ENCODE peak calls at places on chromosomes 5 and 9, in eight cellular contexts. S, B, I, X, U, N, Q and J are unnamed samples.
A peak's percentile ranks its signal among the peaks of the same experiment; 100 is the strongest.

GRCh38 chr9:5845147-5845531 is 12.2 kb upstream of the ERMP1 start:
- DNase-seq in S (no peak), B (no peak), I (no peak), X (no peak), U (no peak), N (no peak), Q (no peak), J (no peak)

GRCh38 chr9:110282023-110282766 is 25.9 kb upstream of the TXN start:
- DNase-seq in S (no peak), B (no peak), I (no peak), X (no peak), U (no peak), N (no peak), Q (no peak), J (no peak)

GRCh38 chr5:156181656-156182055 is 145.3 kb upstream of the SGCD start:
- DNase-seq in S (no peak), B (no peak), I (no peak), X (no peak), U (no peak), N (no peak), Q (no peak), J (no peak)

GRCh38 chr5:125137535-125137934 is 391.1 kb upstream of the ZNF608 start:
- DNase-seq in S (no peak), B (no peak), I (no peak), X (no peak), U (no peak), N (no peak), Q (no peak), J (no peak)

GRCh38 chr5:168401880-168402279 is 84.4 kb upstream of the RARS1 start:
- DNase-seq in S (no peak), B (no peak), I (no peak), X (no peak), U (no peak), N (no peak), Q (no peak), J (peak; percentile 54)

GRCh38 chr5:168770996-168771395 is 191.8 kb upstream of the PANK3 start:
- DNase-seq in S (no peak), B (no peak), I (no peak), X (no peak), U (no peak), N (no peak), Q (no peak), J (no peak)

GRCh38 chr5:400282-401215 is 42.4 kb upstream of the EXOC3 start:
- DNase-seq in S (no peak), B (peak; percentile 93), I (no peak), X (peak; percentile 21), U (no peak), N (no peak), Q (peak; percentile 22), J (no peak)

GRCh38 chr9:129140397-129141065 is 29.3 kb downstream of the PTPA start:
- DNase-seq in S (no peak), B (peak; percentile 35), I (peak; percentile 30), X (no peak), U (no peak), N (no peak), Q (no peak), J (peak; percentile 47)

GRCh38 chr5:172828911-172829431 is 5.1 kb upstream of the ERGIC1 start:
- DNase-seq in S (peak; percentile 68), B (no peak), I (no peak), X (no peak), U (no peak), N (no peak), Q (no peak), J (no peak)

GRCh38 chr9:100575765-100576368 is 2.0 kb upstream of the CAVIN4 start:
- DNase-seq in S (no peak), B (peak; percentile 69), I (no peak), X (no peak), U (no peak), N (no peak), Q (no peak), J (no peak)

GRCh38 chr5:119721775-119722174 is 92.4 kb downstream of the FAM170A start:
- DNase-seq in S (no peak), B (no peak), I (no peak), X (no peak), U (no peak), N (no peak), Q (no peak), J (no peak)

GRCh38 chr5:156396063-156396829 is 69.3 kb downstream of the SGCD start:
- DNase-seq in S (no peak), B (peak; percentile 16), I (no peak), X (no peak), U (no peak), N (no peak), Q (no peak), J (no peak)

GRCh38 chr5:109852371-109853160 is 162.8 kb downstream of the MAN2A1 start:
- DNase-seq in S (no peak), B (peak; percentile 66), I (no peak), X (no peak), U (no peak), N (no peak), Q (no peak), J (no peak)

GRCh38 chr9:106479679-106480078 is 383.3 kb upstream of the ZNF462 start:
- DNase-seq in S (no peak), B (no peak), I (no peak), X (no peak), U (no peak), N (no peak), Q (no peak), J (no peak)

GRCh38 chr5:66540078-66540477 is 56.1 kb upstream of the MAST4 start:
- DNase-seq in S (no peak), B (no peak), I (no peak), X (no peak), U (no peak), N (no peak), Q (no peak), J (no peak)

GRCh38 chr9:99103909-99104458 is 929 bp upstream of the TGFBR1 start:
- DNase-seq in S (no peak), B (peak; percentile 24), I (no peak), X (peak; percentile 18), U (no peak), N (no peak), Q (no peak), J (no peak)

GRCh38 chr5:142320427-142320732 is 4.4 kb downstream of the SPRY4 start:
- DNase-seq in S (no peak), B (no peak), I (no peak), X (no peak), U (no peak), N (no peak), Q (no peak), J (no peak)

GRCh38 chr9:438066-438465 is 223.4 kb downstream of the DOCK8 start:
- DNase-seq in S (no peak), B (peak; percentile 18), I (no peak), X (no peak), U (no peak), N (no peak), Q (no peak), J (no peak)

GRCh38 chr9:36187414-36187813 is 3.3 kb upstream of the CLTA start:
- DNase-seq in S (no peak), B (peak; percentile 83), I (peak; percentile 36), X (no peak), U (no peak), N (no peak), Q (no peak), J (no peak)

GRCh38 chr9:738209-738915 is 103.1 kb upstream of the DMRT1 start:
- DNase-seq in S (no peak), B (peak; percentile 99), I (no peak), X (no peak), U (no peak), N (no peak), Q (no peak), J (no peak)

GRCh38 chr5:154179846-154180710 is 10.5 kb upstream of the GALNT10 start:
- DNase-seq in S (no peak), B (peak; percentile 60), I (no peak), X (peak; percentile 73), U (peak; percentile 32), N (no peak), Q (peak; percentile 66), J (peak; percentile 50)

GRCh38 chr9:125513634-125514413 is 193.2 kb downstream of the MAPKAP1 start:
- DNase-seq in S (no peak), B (peak; percentile 61), I (peak; percentile 34), X (peak; percentile 66), U (no peak), N (peak; percentile 41), Q (peak; percentile 48), J (peak; percentile 73)

GRCh38 chr9:110788871-110789270 is 120.3 kb downstream of the MUSK start:
- DNase-seq in S (no peak), B (no peak), I (no peak), X (no peak), U (no peak), N (no peak), Q (no peak), J (no peak)

GRCh38 chr5:119273391-119273839 is 82.4 kb upstream of the TNFAIP8 start:
- DNase-seq in S (no peak), B (no peak), I (no peak), X (no peak), U (no peak), N (no peak), Q (no peak), J (no peak)